ENCODE peak calls at places on chromosomes 5 and 9, in four cellular contexts. One of them, this sample, is unnamed.

GRCh38 chr5:43469671-43470396 is 13.8 kb downstream of the TMEM267 start:
- DNase-seq in WTC11: no peak
- DNase-seq in cardiac fibroblast: no peak
- DNase-seq in ovary: no peak
- DNase-seq in this sample: no peak

GRCh38 chr5:127870914-127871313 is 167.7 kb downstream of the CCDC192 start:
- DNase-seq in cardiac fibroblast: peak
- DNase-seq in WTC11: no peak
- DNase-seq in ovary: peak
- DNase-seq in this sample: no peak

GRCh38 chr9:18330736-18331335 is 143.1 kb upstream of the ADAMTSL1 start:
- DNase-seq in ovary: no peak
- DNase-seq in WTC11: no peak
- DNase-seq in cardiac fibroblast: peak
- DNase-seq in this sample: no peak

GRCh38 chr5:113357696-113358476 is 76.9 kb downstream of the TSSK1B start:
- DNase-seq in ovary: no peak
- DNase-seq in WTC11: no peak
- DNase-seq in cardiac fibroblast: peak
- DNase-seq in this sample: no peak

GRCh38 chr5:101942321-101942882 is 353.7 kb downstream of the SLCO4C1 start:
- DNase-seq in cardiac fibroblast: peak
- DNase-seq in ovary: no peak
- DNase-seq in WTC11: peak
- DNase-seq in this sample: peak

GRCh38 chr5:67299317-67299716 is 102.7 kb upstream of the CD180 start:
- DNase-seq in cardiac fibroblast: peak
- DNase-seq in ovary: no peak
- DNase-seq in WTC11: no peak
- DNase-seq in this sample: no peak

GRCh38 chr5:15133456-15133965 is 261.9 kb upstream of the ANKH start:
- DNase-seq in ovary: no peak
- DNase-seq in cardiac fibroblast: no peak
- DNase-seq in WTC11: no peak
- DNase-seq in this sample: no peak

GRCh38 chr5:148912714-148913398 is 86.4 kb downstream of the ADRB2 start:
- DNase-seq in cardiac fibroblast: peak
- DNase-seq in ovary: no peak
- DNase-seq in WTC11: peak
- DNase-seq in this sample: no peak

GRCh38 chr5:76580983-76581382 is 42.2 kb downstream of the F2RL2 start:
- DNase-seq in WTC11: no peak
- DNase-seq in ovary: no peak
- DNase-seq in cardiac fibroblast: no peak
- DNase-seq in this sample: no peak

GRCh38 chr5:178625679-178626483 is 969 bp downstream of the CLK4 start:
- DNase-seq in ovary: no peak
- DNase-seq in WTC11: no peak
- DNase-seq in cardiac fibroblast: peak
- DNase-seq in this sample: peak

GRCh38 chr9:114002986-114003740 is 74.9 kb downstream of the AMBP start:
- DNase-seq in WTC11: peak
- DNase-seq in cardiac fibroblast: peak
- DNase-seq in ovary: peak
- DNase-seq in this sample: no peak

GRCh38 chr5:116944171-116944570 is 369.5 kb upstream of the SEMA6A start:
- DNase-seq in cardiac fibroblast: no peak
- DNase-seq in ovary: no peak
- DNase-seq in WTC11: peak
- DNase-seq in this sample: no peak

GRCh38 chr9:116941266-116941665 is 254.2 kb downstream of the TRIM32 start:
- DNase-seq in ovary: no peak
- DNase-seq in cardiac fibroblast: no peak
- DNase-seq in WTC11: no peak
- DNase-seq in this sample: no peak

GRCh38 chr5:142324377-142324870 is 397 bp downstream of the SPRY4 start:
- DNase-seq in cardiac fibroblast: no peak
- DNase-seq in WTC11: no peak
- DNase-seq in ovary: peak
- DNase-seq in this sample: no peak

GRCh38 chr5:123717139-123717538 is 205.2 kb downstream of the CSNK1G3 start:
- DNase-seq in ovary: no peak
- DNase-seq in cardiac fibroblast: peak
- DNase-seq in WTC11: no peak
- DNase-seq in this sample: no peak

GRCh38 chr5:32326216-32326772 is 13.6 kb upstream of the MTMR12 start:
- DNase-seq in cardiac fibroblast: no peak
- DNase-seq in ovary: no peak
- DNase-seq in WTC11: no peak
- DNase-seq in this sample: no peak

GRCh38 chr5:121982089-121982488 is 20.3 kb downstream of the SRFBP1 start:
- DNase-seq in WTC11: no peak
- DNase-seq in cardiac fibroblast: no peak
- DNase-seq in ovary: no peak
- DNase-seq in this sample: no peak

GRCh38 chr9:99389087-99390033 is 167.3 kb downstream of the SEC61B start:
- DNase-seq in WTC11: no peak
- DNase-seq in cardiac fibroblast: peak
- DNase-seq in ovary: no peak
- DNase-seq in this sample: no peak

GRCh38 chr9:110183208-110184145 is 24.5 kb downstream of the C9orf152 start:
- DNase-seq in ovary: peak
- DNase-seq in cardiac fibroblast: peak
- DNase-seq in WTC11: peak
- DNase-seq in this sample: peak

GRCh38 chr9:114357911-114358328 is 28.3 kb downstream of the ORM2 start:
- DNase-seq in cardiac fibroblast: no peak
- DNase-seq in WTC11: no peak
- DNase-seq in ovary: no peak
- DNase-seq in this sample: no peak

GRCh38 chr9:116391306-116391900 is 237.8 kb downstream of the PAPPA start:
- DNase-seq in ovary: no peak
- DNase-seq in cardiac fibroblast: peak
- DNase-seq in WTC11: no peak
- DNase-seq in this sample: no peak

GRCh38 chr9:107336718-107337360 is 53.8 kb downstream of the RAD23B start:
- DNase-seq in ovary: no peak
- DNase-seq in cardiac fibroblast: peak
- DNase-seq in WTC11: no peak
- DNase-seq in this sample: no peak

GRCh38 chr5:77999013-77999798 is 223.1 kb upstream of the TBCA start:
- DNase-seq in WTC11: no peak
- DNase-seq in ovary: no peak
- DNase-seq in cardiac fibroblast: no peak
- DNase-seq in this sample: no peak

GRCh38 chr5:67085616-67086015 is 111.0 kb downstream of the CD180 start:
- DNase-seq in cardiac fibroblast: no peak
- DNase-seq in WTC11: no peak
- DNase-seq in ovary: no peak
- DNase-seq in this sample: no peak

GRCh38 chr9:1647776-1648175 is 367.4 kb upstream of the SMARCA2 start:
- DNase-seq in ovary: no peak
- DNase-seq in WTC11: no peak
- DNase-seq in cardiac fibroblast: no peak
- DNase-seq in this sample: no peak

GRCh38 chr9:135214706-135215105 is 127.2 kb downstream of the OLFM1 start:
- DNase-seq in cardiac fibroblast: no peak
- DNase-seq in ovary: no peak
- DNase-seq in WTC11: peak
- DNase-seq in this sample: no peak

GRCh38 chr9:77839459-77840140 is 191.5 kb upstream of the GNA14 start:
- DNase-seq in cardiac fibroblast: peak
- DNase-seq in ovary: no peak
- DNase-seq in WTC11: no peak
- DNase-seq in this sample: no peak

GRCh38 chr9:5062631-5063030 is 77.6 kb downstream of the JAK2 start:
- DNase-seq in cardiac fibroblast: no peak
- DNase-seq in WTC11: no peak
- DNase-seq in ovary: no peak
- DNase-seq in this sample: no peak

GRCh38 chr5:120463991-120464626 is at the start of gene PRR16:
- DNase-seq in cardiac fibroblast: peak
- DNase-seq in WTC11: peak
- DNase-seq in ovary: peak
- DNase-seq in this sample: peak

GRCh38 chr5:37769108-37769507 is 70.7 kb downstream of the GDNF start:
- DNase-seq in ovary: no peak
- DNase-seq in cardiac fibroblast: no peak
- DNase-seq in WTC11: no peak
- DNase-seq in this sample: no peak

GRCh38 chr9:132412089-132412488 is 2.1 kb downstream of the CFAP77 start:
- DNase-seq in cardiac fibroblast: peak
- DNase-seq in ovary: no peak
- DNase-seq in WTC11: peak
- DNase-seq in this sample: peak

GRCh38 chr9:17462869-17463464 is 115.9 kb upstream of the SH3GL2 start:
- DNase-seq in cardiac fibroblast: peak
- DNase-seq in ovary: peak
- DNase-seq in WTC11: peak
- DNase-seq in this sample: peak

GRCh38 chr9:25224309-25224708 is 453.9 kb downstream of the TUSC1 start:
- DNase-seq in cardiac fibroblast: no peak
- DNase-seq in ovary: no peak
- DNase-seq in WTC11: no peak
- DNase-seq in this sample: no peak

GRCh38 chr5:95812100-95812472 is 10.4 kb downstream of the GLRX start:
- DNase-seq in WTC11: no peak
- DNase-seq in ovary: no peak
- DNase-seq in cardiac fibroblast: peak
- DNase-seq in this sample: no peak

GRCh38 chr9:134659688-134660131 is 18.1 kb downstream of the COL5A1 start:
- DNase-seq in cardiac fibroblast: no peak
- DNase-seq in WTC11: no peak
- DNase-seq in ovary: no peak
- DNase-seq in this sample: no peak

GRCh38 chr5:7991125-7991821 is 122.3 kb downstream of the MTRR start:
- DNase-seq in cardiac fibroblast: no peak
- DNase-seq in WTC11: peak
- DNase-seq in ovary: no peak
- DNase-seq in this sample: no peak

GRCh38 chr5:149416977-149417713 is 38.1 kb upstream of the IL17B start:
- DNase-seq in WTC11: no peak
- DNase-seq in cardiac fibroblast: peak
- DNase-seq in ovary: peak
- DNase-seq in this sample: no peak

GRCh38 chr5:9513825-9514224 is 32.0 kb downstream of the SEMA5A start:
- DNase-seq in ovary: no peak
- DNase-seq in cardiac fibroblast: peak
- DNase-seq in WTC11: peak
- DNase-seq in this sample: no peak
- TF ChIP-seq CTCF in ovary: no peak
- TF ChIP-seq CTCF in cardiac fibroblast: peak
- TF ChIP-seq CTCF in WTC11: no peak
- TF ChIP-seq CTCF in this sample: no peak

GRCh38 chr5:425714-426113 is 17.3 kb upstream of the EXOC3 start:
- DNase-seq in ovary: no peak
- DNase-seq in cardiac fibroblast: peak
- DNase-seq in WTC11: no peak
- DNase-seq in this sample: no peak
- TF ChIP-seq CTCF in ovary: no peak
- TF ChIP-seq CTCF in cardiac fibroblast: no peak
- TF ChIP-seq CTCF in WTC11: no peak
- TF ChIP-seq CTCF in this sample: no peak

DNA sequence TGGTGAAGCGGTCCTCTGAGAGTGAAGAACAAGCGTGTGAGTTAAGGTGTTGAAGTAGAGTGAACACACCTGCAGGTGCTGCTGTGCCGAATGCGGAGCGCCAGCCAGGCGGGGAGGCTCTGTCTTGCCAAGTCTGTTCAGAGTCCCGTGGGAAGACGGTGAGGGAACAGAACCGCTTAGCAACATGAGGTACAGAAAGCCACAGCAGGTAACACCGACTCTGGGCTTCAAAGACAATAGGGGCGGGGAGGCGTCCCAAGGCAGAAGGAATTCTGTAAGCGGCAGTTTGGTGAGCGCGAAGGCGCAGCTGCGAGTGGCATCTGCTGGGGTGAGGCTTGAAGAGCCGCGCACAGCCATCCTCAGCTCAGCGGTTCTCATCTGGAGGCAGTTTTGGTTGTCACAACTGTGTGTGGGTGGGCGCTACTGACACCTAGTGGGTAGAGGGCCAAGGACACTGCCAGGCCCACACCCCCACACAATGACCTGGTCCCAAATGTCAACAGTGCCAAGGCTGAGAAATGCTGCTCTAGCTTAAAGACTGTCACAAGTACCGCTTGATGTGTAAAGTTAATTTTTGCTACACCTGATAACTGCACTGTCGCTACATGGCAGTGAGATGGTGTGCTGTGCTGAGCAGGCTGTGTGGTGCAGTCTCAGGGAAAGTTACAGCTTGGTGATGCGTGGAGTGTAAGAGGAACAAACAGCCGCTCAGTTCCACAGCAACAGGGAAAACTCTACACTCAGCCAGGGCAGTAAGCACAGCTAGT is 67.4 kb upstream of the TBC1D9B start:
- DNase-seq in WTC11: peak
- DNase-seq in cardiac fibroblast: peak
- DNase-seq in ovary: no peak
- DNase-seq in this sample: peak
- TF ChIP-seq CTCF in WTC11: no peak
- TF ChIP-seq CTCF in cardiac fibroblast: peak
- TF ChIP-seq CTCF in ovary: no peak
- TF ChIP-seq CTCF in this sample: peak

GRCh38 chr9:22201256-22201655 is 192.2 kb upstream of the CDKN2B start:
- DNase-seq in ovary: no peak
- DNase-seq in cardiac fibroblast: no peak
- DNase-seq in WTC11: no peak
- DNase-seq in this sample: no peak

GRCh38 chr9:22206833-22207232 is 197.7 kb upstream of the CDKN2B start:
- DNase-seq in WTC11: no peak
- DNase-seq in cardiac fibroblast: no peak
- DNase-seq in ovary: no peak
- DNase-seq in this sample: no peak

GRCh38 chr9:22203371-22204138 is 194.4 kb upstream of the CDKN2B start:
- DNase-seq in cardiac fibroblast: peak
- DNase-seq in WTC11: no peak
- DNase-seq in ovary: no peak
- DNase-seq in this sample: no peak

GRCh38 chr9:22208846-22209585 is 199.9 kb upstream of the CDKN2B start:
- DNase-seq in cardiac fibroblast: no peak
- DNase-seq in WTC11: no peak
- DNase-seq in ovary: no peak
- DNase-seq in this sample: no peak

GRCh38 chr9:22204240-22204639 is 195.1 kb upstream of the CDKN2B start:
- DNase-seq in cardiac fibroblast: no peak
- DNase-seq in ovary: no peak
- DNase-seq in WTC11: no peak
- DNase-seq in this sample: no peak
- TF ChIP-seq CTCF in cardiac fibroblast: no peak
- TF ChIP-seq CTCF in ovary: no peak
- TF ChIP-seq CTCF in WTC11: no peak
- TF ChIP-seq CTCF in this sample: no peak

This sample was measured in GM13977.